ENCODE peak calls at places on chromosomes 7 and 10, in seven cellular contexts. X is heart right ventricle, A is A549, R is neuronal stem cell, O is Caco-2, U is lower lobe of right lung, V is pancreas. N is an unnamed sample. For H3K9me3 and H3K4me1, the result is how much of the 10 kb centered on the place peaks cover.

GRCh38 chr7:101163281-101164070 is 1.9 kb downstream of the VGF start:
- DNase-seq in A (no peak), V (no peak), R (no peak), X (no peak), U (no peak), O (peak), N (no peak)

GRCh38 chr10:93085272-93085859 is 11.7 kb downstream of the CYP26A1 start:
- DNase-seq in X (no peak), A (no peak), R (no peak), U (no peak), V (no peak), O (no peak), N (no peak)

GRCh38 chr10:12408472-12408871 is 59.1 kb downstream of the CAMK1D start:
- DNase-seq in U (no peak), V (no peak), O (no peak), R (no peak), A (no peak), X (no peak), N (no peak)

GRCh38 chr10:5776150-5776880 is 36.9 kb downstream of the GDI2 start:
- DNase-seq in V (no peak), X (no peak), O (peak), R (no peak), A (no peak), U (no peak), N (no peak)

GRCh38 chr10:123565691-123566660 is 100.2 kb upstream of the GPR26 start:
- DNase-seq in X (no peak), O (no peak), U (no peak), R (no peak), V (no peak), A (no peak), N (no peak)

GRCh38 chr10:79386637-79387465 is 39.6 kb downstream of the PPIF start:
- DNase-seq in O (no peak), U (peak), X (no peak), R (no peak), A (no peak), V (peak), N (no peak)

GRCh38 chr10:113222207-113222606 is 272.2 kb downstream of the TCF7L2 start:
- DNase-seq in O (no peak), U (no peak), X (no peak), V (no peak), A (no peak), R (no peak), N (no peak)

GRCh38 chr7:66152538-66153191 is 38.0 kb downstream of the CRCP start:
- DNase-seq in R (peak), A (no peak), V (no peak), O (no peak), X (no peak), U (no peak), N (no peak)

GRCh38 chr7:141354251-141354650 is 197.0 kb upstream of the AGK start:
- DNase-seq in O (no peak), R (no peak), A (no peak), V (no peak), U (no peak), X (no peak), N (no peak)

GRCh38 chr7:81447351-81447952 is 322.4 kb downstream of the HGF start:
- DNase-seq in R (no peak), U (no peak), X (no peak), V (no peak), A (peak), O (peak), N (no peak)

GRCh38 chr7:7321681-7322080 is 139.3 kb downstream of the C1GALT1 start:
- DNase-seq in X (no peak), A (no peak), U (no peak), V (no peak), O (no peak), R (no peak), N (no peak)

DNA sequence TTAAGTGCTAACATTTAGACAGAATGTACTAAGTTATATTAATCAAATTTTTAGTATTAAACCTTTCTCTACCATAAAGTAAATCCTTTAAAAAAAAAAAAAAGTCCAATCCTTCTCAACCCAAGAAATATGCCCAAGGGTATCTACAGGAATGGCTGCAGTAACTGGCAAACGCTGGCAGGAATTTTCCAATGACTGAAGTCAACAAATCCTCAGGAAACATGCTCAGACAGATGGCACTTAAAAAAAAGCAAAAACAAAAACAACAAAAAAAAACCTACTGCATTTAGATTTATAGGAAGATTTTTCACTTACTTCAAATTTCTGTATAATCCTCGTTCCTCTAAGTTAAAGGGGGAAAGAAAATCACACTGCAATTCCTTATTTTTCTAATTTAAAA is 666 bp downstream of the SVIL start:
- DNase-seq in V (no peak), U (no peak), O (no peak), A (no peak), X (no peak), R (no peak), N (no peak)
- H3K4me3 ChIP-seq in V (no peak), U (no peak), O (no peak), A (no peak), X (peak), R (no peak), N (no peak)

DNA sequence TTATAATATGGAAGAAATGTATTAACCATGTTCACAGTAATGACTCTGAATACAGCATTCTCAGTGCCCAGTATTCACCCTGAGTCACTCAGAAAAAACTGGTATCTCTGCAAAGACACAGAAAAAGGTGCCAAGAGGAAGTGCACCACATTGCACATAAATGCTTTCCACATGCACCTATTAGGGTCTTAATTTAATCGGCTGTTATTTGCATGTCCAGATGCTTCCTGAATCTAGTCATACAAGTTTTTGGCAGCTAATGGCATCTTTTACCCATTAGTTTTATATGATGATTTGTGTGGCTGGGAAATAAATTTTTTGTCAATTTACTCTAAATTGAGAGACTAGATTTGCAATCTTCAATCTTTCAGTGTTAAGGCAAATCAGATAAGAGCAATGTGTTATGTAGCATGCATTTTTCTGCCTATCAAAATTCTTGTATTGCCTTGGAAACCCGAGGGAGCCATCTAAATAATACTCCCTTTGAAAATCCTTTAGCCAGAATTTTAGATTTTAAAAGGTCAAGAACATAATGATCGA is 58.2 kb downstream of the ZNF680 start:
- DNase-seq in R (no peak), V (no peak), O (no peak), X (no peak), A (no peak), U (no peak), N (no peak)
- H3K9me3 ChIP-seq in R (under half), V (under half), O (under half), X (under half), A (under half), U (half or more), N (under half)

DNA sequence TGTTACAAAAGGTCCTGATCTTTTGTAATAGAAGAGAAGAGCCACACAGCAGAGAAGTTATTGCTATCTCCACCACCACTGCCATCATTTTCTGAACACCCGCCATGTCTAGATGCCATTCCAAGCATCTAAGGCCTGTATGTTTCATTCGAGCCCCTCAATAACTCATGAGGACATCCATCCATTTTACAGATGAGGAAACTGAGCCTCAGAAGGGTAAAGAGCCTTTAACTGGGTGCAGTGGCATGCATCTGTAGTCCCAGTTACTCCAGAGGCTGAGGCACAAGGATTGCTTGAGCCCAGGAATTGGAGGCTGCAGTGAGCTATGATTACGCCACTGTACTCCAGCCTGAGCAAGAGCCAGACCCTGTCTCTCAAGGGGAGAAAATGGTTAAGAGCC is 39.3 kb downstream of the UBE2H start:
- DNase-seq in O (no peak), R (no peak), A (no peak), V (no peak), U (no peak), X (no peak), N (no peak)
- H3K4me1 ChIP-seq in O (under half), R (under half), A (under half), V (under half), U (under half), X (half or more), N (half or more)

GRCh38 chr7:2484868-2485267 is 8.7 kb upstream of the GRIFIN start:
- DNase-seq in A (no peak), O (no peak), U (no peak), R (no peak), V (no peak), X (no peak), N (no peak)

GRCh38 chr7:2490306-2490705 is 14.1 kb upstream of the GRIFIN start:
- DNase-seq in O (no peak), X (no peak), A (no peak), R (no peak), V (no peak), U (no peak), N (no peak)

GRCh38 chr7:2487586-2488271 is 11.5 kb upstream of the GRIFIN start:
- DNase-seq in O (no peak), A (no peak), U (no peak), V (no peak), X (peak), R (no peak), N (no peak)

GRCh38 chr7:2488681-2489080 is 12.5 kb upstream of the GRIFIN start:
- DNase-seq in A (no peak), O (no peak), U (no peak), V (no peak), X (no peak), R (no peak), N (no peak)

DNA sequence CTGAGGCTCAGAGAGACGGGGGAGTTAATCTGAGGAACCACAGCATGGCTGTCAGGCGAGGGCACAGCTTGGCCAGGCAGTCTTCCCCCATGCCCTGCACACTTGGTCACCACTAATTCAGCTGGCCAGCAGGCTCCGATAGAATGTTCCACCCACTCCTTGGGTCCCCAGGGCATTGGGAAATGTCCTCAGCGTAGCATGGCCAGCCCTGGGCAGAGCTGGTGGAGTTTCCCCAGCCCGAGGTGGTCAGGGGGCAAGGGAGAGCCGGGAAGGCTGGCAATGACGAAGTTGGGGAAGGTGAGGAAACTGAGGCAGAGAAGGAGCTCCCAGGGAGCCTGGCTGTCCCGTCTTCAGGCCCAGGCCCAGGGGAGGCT is 12.1 kb upstream of the GRIFIN start:
- DNase-seq in A (no peak), V (no peak), U (no peak), X (no peak), R (no peak), O (no peak), N (no peak)
- H3K4me3 ChIP-seq in A (no peak), V (no peak), U (no peak), X (no peak), R (no peak), O (no peak), N (no peak)

GRCh38 chr10:130354976-130355795 is 219.0 kb downstream of the GLRX3 start:
- DNase-seq in V (no peak), A (no peak), R (no peak), O (no peak), U (no peak), X (no peak), N (no peak)
- H3K9me3 ChIP-seq in V (under half), A (under half), R (under half), O (under half), U (under half), X (under half), N (under half)

DNA sequence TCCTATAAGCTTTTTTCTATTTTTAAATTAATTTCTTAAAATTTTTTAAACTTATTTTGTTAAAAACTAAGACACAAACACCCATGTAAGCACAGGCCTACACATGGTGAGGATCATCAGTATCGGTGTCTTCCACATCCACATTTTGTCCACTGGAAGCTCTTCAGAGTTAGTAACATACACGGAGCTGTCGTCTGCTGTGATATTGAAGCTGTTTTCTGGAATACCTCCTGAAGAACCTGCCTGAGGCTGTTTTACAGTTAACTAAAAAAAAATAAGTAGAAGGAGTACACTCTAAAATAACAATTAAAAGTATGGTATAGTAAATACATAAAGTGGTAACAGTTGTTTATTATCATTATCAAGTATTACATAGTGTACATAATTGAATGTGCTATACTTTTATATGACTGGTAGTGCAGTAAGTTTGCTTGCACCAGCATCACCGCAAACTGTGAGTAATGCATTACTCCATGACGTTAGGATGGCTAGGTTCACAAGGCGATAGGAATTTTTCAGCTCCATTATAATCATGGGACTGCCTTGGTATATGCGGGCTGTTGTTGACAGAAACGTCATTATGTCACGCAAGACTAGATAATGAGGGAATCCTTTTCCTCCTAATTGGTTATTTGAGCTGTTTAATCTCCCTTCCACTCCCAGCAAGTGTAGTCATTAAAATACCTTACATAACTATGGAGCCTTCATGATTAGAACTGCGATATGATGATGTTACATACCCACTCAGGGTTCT is 17.5 kb downstream of the KLLN start:
- DNase-seq in V (no peak), X (no peak), R (no peak), U (no peak), A (peak), O (peak), N (no peak)
- H3K4me1 ChIP-seq in V (under half), X (under half), R (under half), U (under half), A (half or more), O (under half), N (under half)

GRCh38 chr7:95373323-95373722 is 22.9 kb downstream of the PON3 start:
- DNase-seq in O (no peak), V (no peak), R (no peak), X (no peak), U (no peak), A (no peak), N (no peak)

GRCh38 chr7:95375591-95376294 is 20.4 kb downstream of the PON3 start:
- DNase-seq in V (no peak), R (no peak), U (no peak), X (no peak), A (no peak), O (no peak), N (no peak)

DNA sequence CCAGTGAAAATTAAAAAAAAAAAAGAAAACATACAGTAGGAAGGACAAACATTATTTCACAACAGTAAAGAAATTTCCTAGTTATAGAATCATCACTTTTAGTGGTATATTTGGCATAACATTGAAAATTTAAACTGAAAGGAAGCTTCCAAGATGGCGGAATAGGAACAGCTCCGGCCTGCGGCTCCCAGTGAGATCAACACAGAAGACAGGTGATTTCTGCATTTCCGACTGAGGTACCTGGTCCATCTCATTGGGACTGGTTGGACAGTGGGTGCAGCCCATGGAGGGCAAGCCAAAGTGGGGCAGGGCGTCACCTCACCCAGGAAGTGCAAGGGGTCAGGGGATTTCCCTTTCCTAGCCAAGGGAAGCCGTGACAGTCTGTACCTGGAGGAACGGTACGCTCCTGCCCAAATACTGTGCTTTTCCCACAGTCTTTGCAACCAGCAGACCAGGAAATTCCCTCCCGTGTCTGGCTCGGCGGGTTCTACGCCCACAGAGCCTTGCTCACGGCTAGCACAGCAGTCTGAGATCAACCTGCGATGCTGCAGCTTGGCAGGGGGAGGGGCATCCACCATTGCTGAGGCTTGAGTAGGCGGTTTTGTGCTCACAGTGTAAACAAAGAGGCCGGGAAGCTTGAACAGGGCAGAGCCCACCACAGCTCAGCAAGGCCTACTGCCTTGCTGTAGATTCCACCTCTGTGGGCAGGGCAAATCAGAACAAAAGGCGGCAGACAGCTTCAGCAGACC is 19.4 kb downstream of the PON3 start:
- DNase-seq in U (no peak), X (no peak), A (no peak), O (no peak), V (no peak), R (no peak), N (no peak)
- H3K4me3 ChIP-seq in U (no peak), X (no peak), A (no peak), O (no peak), V (no peak), R (no peak), N (no peak)

GRCh38 chr10:38119038-38119437 is 24.9 kb downstream of the ZNF37A start:
- DNase-seq in A (no peak), X (no peak), V (no peak), O (no peak), U (no peak), R (no peak), N (no peak)
- H3K9me3 ChIP-seq in A (half or more), X (half or more), V (under half), O (half or more), U (half or more), R (under half), N (under half)

N was measured in CD4-positive, alpha-beta memory T cell.